ENCODE peak calls at places on chromosomes 13 and 19, in eight cellular contexts. O is right atrium auricular region; Z is GM23338; E is kidney; T is neural progenitor cell; Y is suprapubic skin; G is cardiac muscle cell; H is CD8-positive, alpha-beta T cell. J is an unnamed sample.

GRCh38 chr13:112896736-112897602 is 72.0 kb upstream of the MCF2L start:
- DNase-seq in O (no peak), Z (no peak), E (peak; percentile 57), T (no peak), Y (no peak), G (no peak), H (no peak), J (no peak)

GRCh38 chr13:40130871-40131636 is 475.6 kb downstream of the COG6 start:
- DNase-seq in O (no peak), Z (no peak), E (no peak), T (no peak), Y (no peak), G (peak; percentile 53), H (no peak), J (no peak)

GRCh38 chr19:6774821-6775707 is 2.6 kb downstream of the VAV1 start:
- DNase-seq in O (no peak), Z (no peak), E (no peak), T (peak; percentile 38), Y (no peak), G (peak; percentile 66), H (no peak), J (peak; percentile 74)

GRCh38 chr13:30121666-30122065 is 185.7 kb downstream of the KATNAL1 start:
- DNase-seq in O (no peak), Z (no peak), E (no peak), T (no peak), Y (no peak), G (no peak), H (no peak), J (no peak)

GRCh38 chr19:18775586-18776287 is 15.4 kb downstream of the COMP start:
- DNase-seq in O (no peak), Z (no peak), E (peak; percentile 78), T (no peak), Y (no peak), G (peak; percentile 35), H (no peak), J (no peak)

GRCh38 chr19:34588249-34588648 is 88.7 kb downstream of the SCGB2B2 start:
- DNase-seq in O (no peak), Z (no peak), E (no peak), T (no peak), Y (no peak), G (no peak), H (no peak), J (no peak)

GRCh38 chr19:49555600-49556411 is 24.6 kb downstream of the NOSIP start:
- DNase-seq in O (no peak), Z (peak; percentile 98), E (peak; percentile 82), T (peak; percentile 97), Y (no peak), G (peak; percentile 52), H (peak; percentile 66), J (peak; percentile 94)

GRCh38 chr13:26599885-26600284 is 42.4 kb downstream of the WASF3 start:
- DNase-seq in O (no peak), Z (no peak), E (no peak), T (no peak), Y (no peak), G (no peak), H (no peak), J (no peak)

GRCh38 chr13:76019421-76020044 is 383.4 kb downstream of the LMO7 start:
- DNase-seq in O (no peak), Z (peak; percentile 88), E (peak; percentile 57), T (peak; percentile 79), Y (no peak), G (no peak), H (no peak), J (peak; percentile 72)

GRCh38 chr19:4538601-4538954 is 1.3 kb downstream of the LRG1 start:
- DNase-seq in O (no peak), Z (no peak), E (no peak), T (no peak), Y (no peak), G (no peak), H (no peak), J (no peak)

GRCh38 chr13:27822873-27823311 is 30.6 kb downstream of the GSX1 start:
- DNase-seq in O (no peak), Z (peak; percentile 45), E (no peak), T (peak; percentile 39), Y (no peak), G (peak; percentile 13), H (no peak), J (no peak)

GRCh38 chr19:10417598-10418280 is 2.6 kb upstream of the PDE4A start:
- DNase-seq in O (no peak), Z (peak; percentile 86), E (peak; percentile 68), T (peak; percentile 78), Y (no peak), G (no peak), H (no peak), J (peak; percentile 55)

GRCh38 chr19:10419200-10419645 is 1.1 kb upstream of the PDE4A start:
- DNase-seq in O (no peak), Z (no peak), E (peak; percentile 77), T (peak; percentile 62), Y (no peak), G (no peak), H (no peak), J (peak; percentile 65)

GRCh38 chr19:10418281-10419199 is 1.8 kb upstream of the PDE4A start:
- DNase-seq in O (no peak), Z (peak; percentile 57), E (peak; percentile 64), T (peak; percentile 68), Y (no peak), G (peak; percentile 28), H (no peak), J (no peak)

GRCh38 chr19:10416380-10417257 is 3.7 kb upstream of the PDE4A start:
- DNase-seq in O (peak; percentile 90), Z (peak; percentile 92), E (peak; percentile 92), T (peak; percentile 95), Y (peak; percentile 94), G (peak; percentile 93), H (peak; percentile 99), J (peak; percentile 94)

DNA sequence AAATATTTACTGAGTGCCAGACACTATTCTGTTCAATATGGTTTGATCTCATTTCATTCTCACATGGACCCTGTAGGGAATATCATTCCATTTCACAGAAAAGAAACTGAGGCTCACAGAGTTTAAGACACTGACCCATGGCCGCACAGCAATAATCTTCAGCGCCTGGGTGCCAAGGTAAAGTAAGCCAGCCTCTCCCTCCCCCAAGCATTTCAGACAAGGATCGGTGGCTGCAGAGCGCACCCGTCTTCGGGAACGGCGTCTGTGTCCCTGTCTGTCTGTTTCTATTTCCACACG is 4.3 kb upstream of the PDE4A start:
- DNase-seq in O (no peak), Z (no peak), E (no peak), T (no peak), Y (no peak), G (no peak), H (no peak), J (no peak)
- H3K4me3 ChIP-seq in O (peak overlapping the region; percentile 56), Z (peak overlapping the region; percentile 79), E (peak overlapping the region; percentile 59), T (peak overlapping the region; percentile 47), Y (peak overlapping the region; percentile 46), G (peak overlapping the region; percentile 36), H (peak overlapping the region; percentile 57), J (peak overlapping the region; percentile 45)

GRCh38 chr13:80082396-80083096 is 258.4 kb downstream of the SPRY2 start:
- DNase-seq in O (no peak), Z (no peak), E (no peak), T (no peak), Y (no peak), G (peak; percentile 37), H (no peak), J (no peak)

GRCh38 chr13:80086304-80086721 is 254.6 kb downstream of the SPRY2 start:
- DNase-seq in O (no peak), Z (no peak), E (no peak), T (no peak), Y (no peak), G (no peak), H (no peak), J (no peak)

GRCh38 chr13:80083097-80083429 is 257.9 kb downstream of the SPRY2 start:
- DNase-seq in O (no peak), Z (no peak), E (no peak), T (no peak), Y (no peak), G (peak; percentile 12), H (no peak), J (no peak)

GRCh38 chr13:80083516-80084085 is 257.3 kb downstream of the SPRY2 start:
- DNase-seq in O (no peak), Z (no peak), E (no peak), T (no peak), Y (no peak), G (peak; percentile 75), H (no peak), J (no peak)

DNA sequence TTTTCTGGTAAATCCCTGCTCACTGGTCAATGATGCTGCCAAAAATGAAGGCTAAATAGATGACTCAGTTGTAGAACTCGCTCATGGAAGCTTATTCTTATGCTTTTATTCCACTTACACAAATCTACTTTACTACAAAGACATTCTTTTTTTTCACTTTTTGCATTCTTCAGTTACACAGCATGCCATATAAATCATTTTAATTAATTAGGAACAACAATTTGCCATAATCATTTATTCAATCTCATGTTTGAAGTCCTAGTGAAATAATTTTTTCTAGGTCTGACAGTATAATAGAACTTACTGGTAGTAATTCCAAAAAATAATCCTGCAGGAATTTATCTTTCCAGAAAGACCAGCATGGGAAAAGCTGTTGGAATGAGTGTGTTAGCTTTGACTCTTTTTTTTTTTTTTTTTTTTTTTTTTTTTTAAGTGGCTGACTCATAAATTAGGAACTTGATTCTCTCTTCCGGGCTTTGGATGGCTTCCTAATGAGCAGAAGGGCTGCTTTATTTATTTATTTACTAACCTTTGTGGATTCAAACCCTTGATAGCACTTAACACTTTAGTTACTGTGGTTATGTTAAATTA is 256.7 kb downstream of the SPRY2 start:
- DNase-seq in O (no peak), Z (peak; percentile 28), E (no peak), T (no peak), Y (no peak), G (peak; percentile 95), H (no peak), J (no peak)
- H3K27ac ChIP-seq in O (peak overlapping the region; percentile 57), Z (no peak overlapping the region), E (no peak overlapping the region), T (no peak overlapping the region), Y (peak overlapping the region; percentile 68), G (no peak overlapping the region), H (no peak overlapping the region), J (no peak overlapping the region)

GRCh38 chr19:13756210-13756609 is 8.1 kb upstream of the MRI1 start:
- DNase-seq in O (no peak), Z (no peak), E (no peak), T (no peak), Y (no peak), G (no peak), H (no peak), J (no peak)

GRCh38 chr19:13762635-13763235 is 1.6 kb upstream of the MRI1 start:
- DNase-seq in O (no peak), Z (no peak), E (no peak), T (no peak), Y (no peak), G (no peak), H (no peak), J (no peak)

GRCh38 chr19:13757805-13758772 is 6.2 kb upstream of the MRI1 start:
- DNase-seq in O (no peak), Z (no peak), E (no peak), T (no peak), Y (no peak), G (no peak), H (no peak), J (no peak)

GRCh38 chr19:13761423-13761822 is 2.9 kb upstream of the MRI1 start:
- DNase-seq in O (no peak), Z (no peak), E (no peak), T (no peak), Y (no peak), G (no peak), H (no peak), J (no peak)

GRCh38 chr19:13758795-13759194 is 5.5 kb upstream of the MRI1 start:
- DNase-seq in O (no peak), Z (no peak), E (no peak), T (no peak), Y (no peak), G (no peak), H (no peak), J (no peak)
- H3K36me3 ChIP-seq in O (peaks cover 95% of the 10 kb centered on the region), Z (peaks cover 10% of the 10 kb centered on the region), E (peaks cover 29% of the 10 kb centered on the region), T (no peaks in the 10 kb centered on the region), Y (peaks cover 95% of the 10 kb centered on the region), G (peaks cover 51% of the 10 kb centered on the region), H (peaks cover 27% of the 10 kb centered on the region), J (peaks cover 20% of the 10 kb centered on the region)

GRCh38 chr19:45078390-45079062 is 534 bp upstream of the GEMIN7 start:
- DNase-seq in O (no peak), Z (no peak), E (no peak), T (no peak), Y (no peak), G (no peak), H (no peak), J (no peak)
- H3K4me3 ChIP-seq in O (peak overlapping the region; percentile 93), Z (peak overlapping the region; percentile 85), E (peak overlapping the region; percentile 29), T (peak overlapping the region; percentile 91), Y (peak overlapping the region; percentile 92), G (peak overlapping the region; percentile 86), H (peak overlapping the region; percentile 98), J (peak overlapping the region; percentile 94)

J was measured in Karpas-422.